ENCODE peak calls at places on chromosomes 5 and 9, in five cellular contexts. One of them, this sample, is unnamed.

GRCh38 chr5:32193591-32193990 is 19.5 kb upstream of the GOLPH3 start:
- DNase-seq in heart right ventricle: peak
- DNase-seq in HL-60: no peak
- DNase-seq in cardiac fibroblast: peak
- DNase-seq in tibial nerve: peak
- DNase-seq in this sample: peak

GRCh38 chr9:70802758-70803436 is 318.5 kb downstream of the TRPM3 start:
- DNase-seq in HL-60: no peak
- DNase-seq in heart right ventricle: no peak
- DNase-seq in cardiac fibroblast: no peak
- DNase-seq in tibial nerve: no peak
- DNase-seq in this sample: no peak

GRCh38 chr5:77138981-77139380 is 51.9 kb upstream of the ZBED3 start:
- DNase-seq in heart right ventricle: no peak
- DNase-seq in HL-60: no peak
- DNase-seq in cardiac fibroblast: peak
- DNase-seq in tibial nerve: peak
- DNase-seq in this sample: no peak

GRCh38 chr5:116492016-116492623 is 82.5 kb downstream of the SEMA6A start:
- DNase-seq in cardiac fibroblast: peak
- DNase-seq in HL-60: peak
- DNase-seq in tibial nerve: peak
- DNase-seq in heart right ventricle: no peak
- DNase-seq in this sample: no peak

GRCh38 chr5:39570418-39571027 is 145.7 kb upstream of the DAB2 start:
- DNase-seq in HL-60: no peak
- DNase-seq in cardiac fibroblast: peak
- DNase-seq in heart right ventricle: no peak
- DNase-seq in tibial nerve: no peak
- DNase-seq in this sample: no peak

GRCh38 chr5:35857606-35858205 is 1.0 kb downstream of the IL7R start:
- DNase-seq in heart right ventricle: no peak
- DNase-seq in tibial nerve: no peak
- DNase-seq in HL-60: no peak
- DNase-seq in cardiac fibroblast: peak
- DNase-seq in this sample: no peak

GRCh38 chr5:141492168-141492885 is 3.4 kb downstream of the PCDHGC5 start:
- DNase-seq in tibial nerve: no peak
- DNase-seq in cardiac fibroblast: no peak
- DNase-seq in HL-60: no peak
- DNase-seq in heart right ventricle: no peak
- DNase-seq in this sample: no peak

GRCh38 chr5:95846554-95847260 is 24.2 kb upstream of the GLRX start:
- DNase-seq in HL-60: no peak
- DNase-seq in heart right ventricle: peak
- DNase-seq in tibial nerve: peak
- DNase-seq in cardiac fibroblast: peak
- DNase-seq in this sample: peak

GRCh38 chr9:13386935-13387667 is 107.6 kb upstream of the MPDZ start:
- DNase-seq in HL-60: peak
- DNase-seq in tibial nerve: no peak
- DNase-seq in heart right ventricle: no peak
- DNase-seq in cardiac fibroblast: peak
- DNase-seq in this sample: no peak

GRCh38 chr5:43315262-43315661 is 2.0 kb upstream of the HMGCS1 start:
- DNase-seq in heart right ventricle: no peak
- DNase-seq in cardiac fibroblast: no peak
- DNase-seq in HL-60: no peak
- DNase-seq in tibial nerve: no peak
- DNase-seq in this sample: no peak

GRCh38 chr5:638501-639252 is 26.5 kb downstream of the CEP72 start:
- DNase-seq in heart right ventricle: no peak
- DNase-seq in cardiac fibroblast: no peak
- DNase-seq in HL-60: no peak
- DNase-seq in tibial nerve: no peak
- DNase-seq in this sample: no peak

GRCh38 chr5:140259509-140259908 is 43.4 kb downstream of the PFDN1 start:
- DNase-seq in tibial nerve: no peak
- DNase-seq in cardiac fibroblast: no peak
- DNase-seq in heart right ventricle: no peak
- DNase-seq in HL-60: no peak
- DNase-seq in this sample: no peak

GRCh38 chr5:61311836-61312808 is 19.9 kb upstream of the ZSWIM6 start:
- DNase-seq in heart right ventricle: no peak
- DNase-seq in tibial nerve: no peak
- DNase-seq in cardiac fibroblast: peak
- DNase-seq in HL-60: no peak
- DNase-seq in this sample: peak

GRCh38 chr5:149005077-149005892 is 57.6 kb downstream of the SH3TC2 start:
- DNase-seq in tibial nerve: no peak
- DNase-seq in HL-60: no peak
- DNase-seq in cardiac fibroblast: peak
- DNase-seq in heart right ventricle: no peak
- DNase-seq in this sample: no peak

GRCh38 chr5:86951761-86952160 is 315.9 kb upstream of the RASA1 start:
- DNase-seq in heart right ventricle: no peak
- DNase-seq in cardiac fibroblast: no peak
- DNase-seq in HL-60: no peak
- DNase-seq in tibial nerve: no peak
- DNase-seq in this sample: no peak

GRCh38 chr5:65334077-65334476 is 147.6 kb downstream of the ADAMTS6 start:
- DNase-seq in heart right ventricle: no peak
- DNase-seq in tibial nerve: no peak
- DNase-seq in HL-60: no peak
- DNase-seq in cardiac fibroblast: no peak
- DNase-seq in this sample: no peak

GRCh38 chr5:68252678-68253520 is 37.3 kb downstream of the PIK3R1 start:
- DNase-seq in HL-60: no peak
- DNase-seq in heart right ventricle: peak
- DNase-seq in tibial nerve: peak
- DNase-seq in cardiac fibroblast: peak
- DNase-seq in this sample: no peak

GRCh38 chr5:68846828-68847227 is 247.0 kb upstream of the SLC30A5 start:
- DNase-seq in cardiac fibroblast: no peak
- DNase-seq in HL-60: no peak
- DNase-seq in tibial nerve: no peak
- DNase-seq in heart right ventricle: no peak
- DNase-seq in this sample: no peak

GRCh38 chr9:137423810-137424291 is 658 bp downstream of the NOXA1 start:
- DNase-seq in tibial nerve: no peak
- DNase-seq in HL-60: peak
- DNase-seq in heart right ventricle: no peak
- DNase-seq in cardiac fibroblast: no peak
- DNase-seq in this sample: peak
- H3K4me3 ChIP-seq in tibial nerve: peak
- H3K4me3 ChIP-seq in HL-60: peak
- H3K4me3 ChIP-seq in heart right ventricle: peak
- H3K4me3 ChIP-seq in cardiac fibroblast: no peak
- H3K4me3 ChIP-seq in this sample: peak

DNA sequence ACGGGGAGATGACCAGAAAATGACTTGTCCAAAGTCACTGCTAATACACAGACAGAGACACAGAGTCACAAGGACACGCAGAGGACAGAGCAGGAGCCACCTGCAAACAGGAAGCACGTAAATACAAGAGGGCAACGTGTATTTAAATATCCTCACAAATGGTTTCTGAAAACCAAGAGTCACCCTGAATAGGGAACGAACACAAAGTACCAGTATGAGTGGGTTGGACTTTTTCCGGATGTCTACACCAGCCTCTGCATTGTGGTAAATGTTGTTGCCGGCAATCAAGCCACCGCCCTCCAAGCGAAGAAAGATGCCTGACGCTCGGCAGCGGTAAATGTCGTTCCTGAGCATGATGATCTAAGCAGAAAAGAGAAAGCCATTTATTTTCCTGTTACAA is 44.5 kb downstream of the FBXO10 start:
- DNase-seq in HL-60: no peak
- DNase-seq in cardiac fibroblast: no peak
- DNase-seq in tibial nerve: no peak
- DNase-seq in heart right ventricle: no peak
- DNase-seq in this sample: no peak
- H3K4me3 ChIP-seq in HL-60: no peak
- H3K4me3 ChIP-seq in cardiac fibroblast: no peak
- H3K4me3 ChIP-seq in tibial nerve: no peak
- H3K4me3 ChIP-seq in heart right ventricle: no peak
- H3K4me3 ChIP-seq in this sample: no peak

GRCh38 chr9:129143031-129143441 is 31.8 kb downstream of the PTPA start:
- DNase-seq in tibial nerve: peak
- DNase-seq in cardiac fibroblast: peak
- DNase-seq in HL-60: no peak
- DNase-seq in heart right ventricle: peak
- DNase-seq in this sample: peak
- H3K4me3 ChIP-seq in tibial nerve: no peak
- H3K4me3 ChIP-seq in cardiac fibroblast: peak
- H3K4me3 ChIP-seq in HL-60: no peak
- H3K4me3 ChIP-seq in heart right ventricle: no peak
- H3K4me3 ChIP-seq in this sample: peak

DNA sequence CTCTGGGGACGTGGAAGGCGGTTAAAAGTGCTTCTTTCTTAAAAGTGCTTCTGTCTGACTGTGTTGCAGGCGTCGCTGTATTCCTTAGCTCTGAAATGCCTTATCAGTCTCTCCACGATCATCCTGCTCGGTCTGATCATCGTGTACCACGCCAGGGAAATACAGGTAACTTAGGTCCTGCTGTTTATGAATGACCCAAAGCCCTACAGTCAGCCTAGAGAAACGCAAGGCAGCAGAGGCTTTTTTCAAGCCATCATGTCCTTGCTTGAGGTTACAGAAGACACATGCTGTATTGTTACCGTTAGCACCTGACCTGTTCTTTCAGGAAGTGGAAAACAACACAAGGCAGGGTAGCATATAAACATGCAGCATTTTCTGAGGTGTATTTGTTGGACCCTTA is 2.0 kb downstream of the KCNN2 start:
- DNase-seq in heart right ventricle: no peak
- DNase-seq in tibial nerve: no peak
- DNase-seq in cardiac fibroblast: no peak
- DNase-seq in HL-60: no peak
- DNase-seq in this sample: no peak
- H3K4me3 ChIP-seq in heart right ventricle: peak
- H3K4me3 ChIP-seq in tibial nerve: no peak
- H3K4me3 ChIP-seq in cardiac fibroblast: no peak
- H3K4me3 ChIP-seq in HL-60: peak
- H3K4me3 ChIP-seq in this sample: peak

DNA sequence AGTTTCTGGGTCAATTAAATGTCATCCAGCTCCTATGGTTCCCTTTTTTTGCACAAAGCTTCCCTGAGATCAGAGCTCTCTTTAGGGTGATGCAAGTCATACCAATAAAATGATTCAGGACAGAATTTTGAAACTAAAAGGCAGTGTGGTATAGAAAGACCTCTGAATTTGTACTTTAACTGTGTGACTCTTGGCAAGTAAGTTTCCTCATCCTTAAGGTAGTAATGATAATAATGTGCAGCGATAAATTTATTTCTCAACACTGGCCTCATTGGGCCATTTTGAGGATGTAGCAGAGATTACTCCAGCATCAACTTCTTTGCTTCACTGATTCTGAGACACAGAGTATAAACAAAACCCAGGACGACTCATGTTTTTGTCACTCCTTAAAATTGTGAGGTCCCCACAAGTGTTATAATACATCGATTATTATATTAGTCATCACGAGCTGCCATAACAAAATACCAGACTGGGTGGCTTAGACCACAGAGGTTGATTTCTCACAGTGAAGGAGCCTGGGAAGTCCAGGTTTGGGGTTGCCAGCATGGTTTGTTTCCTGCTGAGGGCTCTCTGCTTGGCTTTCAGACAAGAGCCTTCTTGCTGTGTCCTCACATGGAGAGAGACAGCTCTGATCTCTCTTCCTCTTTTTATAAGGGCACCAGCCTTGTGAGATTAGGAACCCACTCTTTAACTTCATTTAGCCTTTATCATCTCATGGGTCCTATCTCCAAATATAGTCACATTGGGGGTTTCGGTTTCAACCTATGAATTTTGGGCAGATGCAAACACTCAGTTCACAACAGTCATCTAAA is 293.0 kb downstream of the ZNF608 start:
- DNase-seq in tibial nerve: no peak
- DNase-seq in cardiac fibroblast: peak
- DNase-seq in heart right ventricle: no peak
- DNase-seq in HL-60: no peak
- DNase-seq in this sample: no peak
- H3K4me3 ChIP-seq in tibial nerve: no peak
- H3K4me3 ChIP-seq in cardiac fibroblast: no peak
- H3K4me3 ChIP-seq in heart right ventricle: no peak
- H3K4me3 ChIP-seq in HL-60: no peak
- H3K4me3 ChIP-seq in this sample: no peak

GRCh38 chr9:123353984-123354591 is 1.9 kb upstream of the CRB2 start:
- DNase-seq in heart right ventricle: peak
- DNase-seq in HL-60: peak
- DNase-seq in cardiac fibroblast: peak
- DNase-seq in tibial nerve: peak
- DNase-seq in this sample: peak
- H3K4me3 ChIP-seq in heart right ventricle: no peak
- H3K4me3 ChIP-seq in HL-60: no peak
- H3K4me3 ChIP-seq in cardiac fibroblast: no peak
- H3K4me3 ChIP-seq in tibial nerve: no peak
- H3K4me3 ChIP-seq in this sample: no peak